ENCODE peak calls at places on chromosomes 2 and 18, in six cellular contexts. H is NAMALWA, X is LHCN-M2, C is COR-L47, Q is Calu3, J is HL-60. L is an unnamed sample.

GRCh38 chr2:43333656-43334144 is 107.3 kb upstream of the ZFP36L2 start:
- DNase-seq in X (peak), C (no peak), J (peak), H (no peak), Q (no peak), L (no peak)

GRCh38 chr18:58313491-58314032 is 269.5 kb downstream of the NEDD4L start:
- DNase-seq in H (no peak), J (no peak), X (peak), Q (no peak), C (no peak), L (no peak)

GRCh38 chr2:62192811-62193210 is 3.1 kb upstream of the B3GNT2 start:
- DNase-seq in H (no peak), C (no peak), J (no peak), X (no peak), Q (no peak), L (no peak)

GRCh38 chr2:128292599-128293425 is 25.9 kb downstream of the HS6ST1 start:
- DNase-seq in C (no peak), X (no peak), Q (no peak), J (no peak), H (no peak), L (no peak)

GRCh38 chr18:13526519-13526918 is 199.8 kb downstream of the FAM210A start:
- DNase-seq in H (no peak), J (no peak), X (no peak), C (no peak), Q (no peak), L (no peak)

GRCh38 chr2:157839162-157839801 is 36.8 kb downstream of the ACVR1 start:
- DNase-seq in H (no peak), C (peak), X (peak), J (no peak), Q (no peak), L (peak)

GRCh38 chr2:143936758-143937562 is 583.0 kb downstream of the ZEB2 start:
- DNase-seq in C (peak), J (no peak), H (no peak), X (peak), Q (peak), L (peak)

GRCh38 chr2:207854484-207855386 is 85.0 kb upstream of the FZD5 start:
- DNase-seq in H (no peak), J (no peak), C (no peak), X (peak), Q (no peak), L (no peak)

GRCh38 chr2:49154891-49155290 is 576 bp upstream of the FSHR start:
- DNase-seq in H (no peak), Q (no peak), X (no peak), J (no peak), C (no peak), L (no peak)

GRCh38 chr2:189056200-189057106 is 82.3 kb downstream of the COL3A1 start:
- DNase-seq in X (no peak), C (no peak), J (no peak), H (no peak), Q (no peak), L (no peak)

GRCh38 chr2:43623052-43623451 is 14.0 kb upstream of the PLEKHH2 start:
- DNase-seq in X (no peak), J (no peak), Q (no peak), H (no peak), C (no peak), L (no peak)

GRCh38 chr18:9782073-9782857 is 74.2 kb downstream of the RAB31 start:
- DNase-seq in X (peak), Q (no peak), H (no peak), C (no peak), J (peak), L (no peak)

GRCh38 chr2:65781756-65782155 is 349.4 kb upstream of the SPRED2 start:
- DNase-seq in J (no peak), H (no peak), X (no peak), C (no peak), Q (no peak), L (no peak)

GRCh38 chr2:240782886-240783818 is 36.9 kb downstream of the KIF1A start:
- DNase-seq in J (no peak), H (no peak), Q (no peak), X (no peak), C (no peak), L (no peak)

GRCh38 chr18:13531681-13532325 is 194.6 kb downstream of the FAM210A start:
- DNase-seq in Q (no peak), C (no peak), X (no peak), H (no peak), J (no peak), L (no peak)

GRCh38 chr18:78595453-78595852 is 384.2 kb upstream of the SALL3 start:
- DNase-seq in C (no peak), J (no peak), Q (no peak), X (no peak), H (no peak), L (no peak)

GRCh38 chr2:134235771-134236170 is 18.1 kb upstream of the MGAT5 start:
- DNase-seq in H (no peak), X (no peak), J (no peak), C (no peak), Q (no peak), L (no peak)

GRCh38 chr18:8116346-8117007 is 492.8 kb upstream of the RAB12 start:
- DNase-seq in J (no peak), Q (peak), X (peak), C (no peak), H (no peak), L (no peak)

GRCh38 chr2:105660489-105660888 is 84.2 kb upstream of the NCK2 start:
- DNase-seq in C (no peak), H (no peak), Q (no peak), X (no peak), J (no peak), L (no peak)

GRCh38 chr2:142188562-142188961 is 57.7 kb upstream of the LRP1B start:
- DNase-seq in H (no peak), C (no peak), X (no peak), J (no peak), Q (no peak), L (no peak)

GRCh38 chr18:48023334-48024008 is 93.0 kb upstream of the SMAD2 start:
- DNase-seq in X (peak), C (peak), Q (peak), J (no peak), H (peak), L (peak)

GRCh38 chr2:23380562-23381065 is 4.4 kb upstream of the KLHL29 start:
- DNase-seq in C (peak), X (peak), Q (peak), H (peak), J (no peak), L (no peak)

GRCh38 chr2:1502891-1503304 is 89.6 kb downstream of the TPO start:
- DNase-seq in H (no peak), Q (no peak), J (no peak), X (no peak), C (no peak), L (no peak)

GRCh38 chr2:152548111-152548875 is 169.0 kb downstream of the PRPF40A start:
- DNase-seq in H (no peak), Q (no peak), X (no peak), C (no peak), J (no peak), L (no peak)

GRCh38 chr2:81389203-81389602 is 1084.7 kb upstream of the LRRTM1 start:
- DNase-seq in C (no peak), J (peak), Q (no peak), H (peak), X (no peak), L (no peak)

GRCh38 chr2:191846787-191847620 is at the start of gene CAVIN2:
- DNase-seq in X (peak), C (no peak), H (no peak), Q (peak), J (no peak), L (no peak)

GRCh38 chr18:49920731-49921130 is 107.4 kb upstream of the ACAA2 start:
- DNase-seq in C (no peak), H (no peak), X (no peak), Q (no peak), J (no peak), L (no peak)

GRCh38 chr2:195548198-195548940 is 108.7 kb upstream of the SLC39A10 start:
- DNase-seq in C (no peak), J (no peak), H (no peak), Q (no peak), X (no peak), L (no peak)

GRCh38 chr2:108823286-108823685 is 36.7 kb downstream of the CCDC138 start:
- DNase-seq in X (no peak), J (no peak), C (peak), Q (no peak), H (no peak), L (no peak)

GRCh38 chr2:118061135-118061955 is 26.9 kb upstream of the INSIG2 start:
- DNase-seq in C (no peak), X (peak), Q (peak), J (peak), H (peak), L (no peak)

GRCh38 chr2:64540615-64541014 is 16.5 kb downstream of the AFTPH start:
- DNase-seq in H (no peak), C (no peak), Q (no peak), X (no peak), J (no peak), L (no peak)

GRCh38 chr2:181157326-181157725 is 176.9 kb downstream of the UBE2E3 start:
- DNase-seq in H (no peak), X (no peak), C (no peak), Q (no peak), J (no peak), L (no peak)

GRCh38 chr2:28828382-28828781 is 17.7 kb downstream of the SPDYA start:
- DNase-seq in Q (no peak), X (peak), J (no peak), H (no peak), C (no peak), L (no peak)